ENCODE peak calls at places on chromosomes 16 and 17, in nine cellular contexts. E is SK-N-SH, T is HCT116, Z is A549, R is WTC11, F is NB4, N is H1, L is GM12878, U is K562. W is an unnamed sample.

GRCh38 chr16:58931436-58931835 is 197.3 kb upstream of the GOT2 start:
- DNase-seq in E (no peak), T (no peak), Z (no peak), R (no peak), F (no peak), N (no peak), L (no peak), U (no peak), W (no peak)

GRCh38 chr17:79699386-79700036 is 31.2 kb upstream of the ENPP7 start:
- DNase-seq in E (no peak), T (peak), Z (no peak), R (peak), F (no peak), N (no peak), L (no peak), U (no peak), W (no peak)

GRCh38 chr17:82752371-82753200 is 721 bp downstream of the TBCD start:
- DNase-seq in E (peak), T (no peak), Z (no peak), R (no peak), F (peak), N (no peak), L (no peak), U (peak), W (peak)

GRCh38 chr17:17181666-17182600 is 24.2 kb downstream of the PLD6 start:
- DNase-seq in E (no peak), T (no peak), Z (no peak), R (no peak), F (no peak), N (no peak), L (peak), U (no peak), W (no peak)

GRCh38 chr16:10878644-10879498 is 1.9 kb downstream of the CIITA start:
- DNase-seq in E (peak), T (no peak), Z (no peak), R (peak), F (no peak), N (peak), L (no peak), U (no peak), W (no peak)

GRCh38 chr17:73740370-73740769 is 96.1 kb upstream of the SDK2 start:
- DNase-seq in E (no peak), T (no peak), Z (no peak), R (no peak), F (peak), N (no peak), L (no peak), U (no peak), W (no peak)

GRCh38 chr16:54673353-54673752 is 257.3 kb upstream of the IRX5 start:
- DNase-seq in E (no peak), T (no peak), Z (peak), R (no peak), F (no peak), N (no peak), L (no peak), U (no peak), W (no peak)

GRCh38 chr16:49446805-49447204 is 73.2 kb downstream of the C16orf78 start:
- DNase-seq in E (no peak), T (no peak), Z (no peak), R (no peak), F (no peak), N (no peak), L (no peak), U (no peak), W (no peak)

GRCh38 chr17:2302740-2303277 is 776 bp downstream of the SMG6 start:
- DNase-seq in E (peak), T (no peak), Z (no peak), R (no peak), F (no peak), N (no peak), L (no peak), U (no peak), W (no peak)

GRCh38 chr17:64994281-64994680 is 62.3 kb downstream of the GNA13 start:
- DNase-seq in E (no peak), T (no peak), Z (no peak), R (no peak), F (no peak), N (no peak), L (no peak), U (no peak), W (no peak)

GRCh38 chr16:2008009-2008526 is 1.6 kb downstream of the ZNF598 start:
- DNase-seq in E (no peak), T (no peak), Z (no peak), R (no peak), F (peak), N (no peak), L (no peak), U (no peak), W (peak)

GRCh38 chr16:84650062-84650991 is 2.0 kb downstream of the KLHL36 start:
- DNase-seq in E (no peak), T (no peak), Z (peak), R (no peak), F (no peak), N (no peak), L (no peak), U (no peak), W (no peak)

GRCh38 chr17:45353047-45353446 is 36.2 kb upstream of the MAP3K14 start:
- DNase-seq in E (no peak), T (no peak), Z (no peak), R (no peak), F (peak), N (no peak), L (peak), U (peak), W (no peak)

GRCh38 chr17:65936013-65936412 is 255.9 kb downstream of the CEP112 start:
- DNase-seq in E (no peak), T (no peak), Z (no peak), R (no peak), F (no peak), N (no peak), L (no peak), U (no peak), W (peak)

GRCh38 chr17:7405413-7405881 is 1.6 kb upstream of the TMEM256 start:
- DNase-seq in E (peak), T (no peak), Z (no peak), R (no peak), F (no peak), N (peak), L (no peak), U (no peak), W (no peak)

GRCh38 chr17:57114085-57114673 is 29.1 kb downstream of the AKAP1 start:
- DNase-seq in E (peak), T (no peak), Z (peak), R (peak), F (peak), N (peak), L (no peak), U (peak), W (peak)

GRCh38 chr16:27475561-27475960 is 73.6 kb downstream of the IL21R start:
- DNase-seq in E (no peak), T (no peak), Z (no peak), R (no peak), F (no peak), N (no peak), L (no peak), U (no peak), W (peak)
- TF ChIP-seq MAX in E (peak), T (no peak), Z (no peak), R (no peak), F (no peak), N (no peak), L (no peak), U (no peak), W (no peak)

GRCh38 chr16:60432472-60432871 is 1603.8 kb downstream of the CDH8 start:
- DNase-seq in E (no peak), T (no peak), Z (no peak), R (no peak), F (no peak), N (no peak), L (no peak), U (no peak), W (no peak)
- TF ChIP-seq MAX in E (no peak), T (no peak), Z (no peak), R (no peak), F (no peak), N (no peak), L (no peak), U (no peak), W (no peak)

DNA sequence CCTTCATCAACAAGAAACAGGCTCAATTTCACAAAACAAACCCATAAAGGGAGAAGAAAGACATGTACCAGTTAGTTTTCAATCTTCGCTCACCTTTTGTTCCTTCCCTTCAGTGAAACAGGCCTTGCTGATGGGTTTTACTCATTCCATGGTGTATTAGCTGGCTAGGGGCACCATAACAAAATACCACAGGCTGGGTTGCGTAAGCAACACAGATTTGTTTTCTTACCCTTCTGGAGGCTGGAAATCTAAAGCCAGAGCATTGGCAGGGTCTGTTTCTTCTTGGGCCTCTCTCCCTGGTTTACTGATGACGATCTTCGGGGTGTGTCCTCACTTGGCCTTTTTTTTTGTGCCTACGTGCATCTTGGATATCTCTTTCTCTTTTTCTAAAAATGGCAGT is 383.4 kb upstream of the RBFOX1 start:
- DNase-seq in E (no peak), T (no peak), Z (no peak), R (no peak), F (no peak), N (no peak), L (no peak), U (no peak), W (no peak)
- TF ChIP-seq MAX in E (no peak), T (no peak), Z (no peak), R (no peak), F (no peak), N (no peak), L (no peak), U (no peak), W (no peak)

GRCh38 chr16:30570621-30571443 is 682 bp downstream of the ZNF688 start:
- DNase-seq in E (peak), T (no peak), Z (no peak), R (peak), F (no peak), N (peak), L (no peak), U (no peak), W (peak)
- TF ChIP-seq MAX in E (no peak), T (no peak), Z (no peak), R (no peak), F (no peak), N (no peak), L (no peak), U (no peak), W (no peak)

GRCh38 chr17:80773243-80773991 is 218.2 kb upstream of the CHMP6 start:
- DNase-seq in E (peak), T (no peak), Z (no peak), R (no peak), F (no peak), N (no peak), L (no peak), U (no peak), W (no peak)
- TF ChIP-seq MAX in E (no peak), T (no peak), Z (no peak), R (no peak), F (no peak), N (no peak), L (no peak), U (no peak), W (no peak)

W was measured in endothelial cell of umbilical vein.